ENCODE peak calls at places on chromosomes 13 and 19, in six cellular contexts. One of them, this sample, is unnamed.

GRCh38 chr13:93233997-93234416 is 7.4 kb downstream of the GPC6 start:
- DNase-seq in breast epithelium: no peak
- DNase-seq in stomach: no peak
- DNase-seq in spleen: no peak
- DNase-seq in transverse colon: no peak
- DNase-seq in GM12891: no peak
- DNase-seq in this sample: no peak

GRCh38 chr19:7545295-7545694 is 9.8 kb downstream of the PNPLA6 start:
- DNase-seq in breast epithelium: no peak
- DNase-seq in stomach: no peak
- DNase-seq in spleen: no peak
- DNase-seq in transverse colon: no peak
- DNase-seq in GM12891: no peak
- DNase-seq in this sample: no peak

GRCh38 chr19:50312967-50313811 is 16.0 kb downstream of the KCNC3 start:
- DNase-seq in breast epithelium: no peak
- DNase-seq in stomach: no peak
- DNase-seq in spleen: no peak
- DNase-seq in transverse colon: no peak
- DNase-seq in GM12891: no peak
- DNase-seq in this sample: no peak

GRCh38 chr19:49362926-49363264 is 679 bp upstream of the TEAD2 start:
- DNase-seq in breast epithelium: peak; percentile 63
- DNase-seq in stomach: peak; percentile 30
- DNase-seq in spleen: no peak
- DNase-seq in transverse colon: peak; percentile 47
- DNase-seq in GM12891: no peak
- DNase-seq in this sample: peak; percentile 77

GRCh38 chr19:14507704-14508246 is 10.4 kb downstream of the DNAJB1 start:
- DNase-seq in breast epithelium: no peak
- DNase-seq in stomach: no peak
- DNase-seq in spleen: no peak
- DNase-seq in transverse colon: no peak
- DNase-seq in GM12891: no peak
- DNase-seq in this sample: no peak

GRCh38 chr13:79593611-79594275 is 112.8 kb downstream of the NDFIP2 start:
- DNase-seq in breast epithelium: no peak
- DNase-seq in stomach: no peak
- DNase-seq in spleen: no peak
- DNase-seq in transverse colon: no peak
- DNase-seq in GM12891: no peak
- DNase-seq in this sample: no peak

GRCh38 chr13:108463365-108463764 is 166.0 kb upstream of the MYO16 start:
- DNase-seq in breast epithelium: no peak
- DNase-seq in stomach: no peak
- DNase-seq in spleen: no peak
- DNase-seq in transverse colon: no peak
- DNase-seq in GM12891: no peak
- DNase-seq in this sample: no peak

GRCh38 chr19:14940266-14940665 is 1.0 kb upstream of the OR7C2 start:
- DNase-seq in breast epithelium: no peak
- DNase-seq in stomach: no peak
- DNase-seq in spleen: no peak
- DNase-seq in transverse colon: no peak
- DNase-seq in GM12891: no peak
- DNase-seq in this sample: no peak

GRCh38 chr19:55257461-55258411 is 1.1 kb downstream of the PPP6R1 start:
- DNase-seq in breast epithelium: no peak
- DNase-seq in stomach: no peak
- DNase-seq in spleen: peak; percentile 83
- DNase-seq in transverse colon: no peak
- DNase-seq in GM12891: no peak
- DNase-seq in this sample: no peak

GRCh38 chr19:30665449-30665848 is 293.3 kb downstream of the ZNF536 start:
- DNase-seq in breast epithelium: no peak
- DNase-seq in stomach: no peak
- DNase-seq in spleen: no peak
- DNase-seq in transverse colon: no peak
- DNase-seq in GM12891: no peak
- DNase-seq in this sample: no peak

GRCh38 chr13:68304287-68304893 is 1074.3 kb upstream of the PCDH9 start:
- DNase-seq in breast epithelium: no peak
- DNase-seq in stomach: no peak
- DNase-seq in spleen: no peak
- DNase-seq in transverse colon: no peak
- DNase-seq in GM12891: peak; percentile 2
- DNase-seq in this sample: no peak

GRCh38 chr13:36879218-36879938 is 40.7 kb downstream of the SMAD9 start:
- DNase-seq in breast epithelium: no peak
- DNase-seq in stomach: no peak
- DNase-seq in spleen: no peak
- DNase-seq in transverse colon: no peak
- DNase-seq in GM12891: no peak
- DNase-seq in this sample: no peak

GRCh38 chr13:47747901-47748300 is 253.2 kb downstream of the SUCLA2 start:
- DNase-seq in breast epithelium: no peak
- DNase-seq in stomach: no peak
- DNase-seq in spleen: no peak
- DNase-seq in transverse colon: no peak
- DNase-seq in GM12891: no peak
- DNase-seq in this sample: no peak

GRCh38 chr19:35992902-35993765 is 1.9 kb upstream of the SDHAF1 start:
- DNase-seq in breast epithelium: no peak
- DNase-seq in stomach: no peak
- DNase-seq in spleen: no peak
- DNase-seq in transverse colon: no peak
- DNase-seq in GM12891: no peak
- DNase-seq in this sample: no peak

GRCh38 chr13:106566682-106567420 is 1.1 kb downstream of the ARGLU1 start:
- DNase-seq in breast epithelium: peak; percentile 45
- DNase-seq in stomach: peak; percentile 63
- DNase-seq in spleen: peak; percentile 91
- DNase-seq in transverse colon: peak; percentile 69
- DNase-seq in GM12891: peak; percentile 50
- DNase-seq in this sample: no peak

GRCh38 chr13:33937373-33938087 is 119.6 kb downstream of the RFC3 start:
- DNase-seq in breast epithelium: no peak
- DNase-seq in stomach: no peak
- DNase-seq in spleen: no peak
- DNase-seq in transverse colon: no peak
- DNase-seq in GM12891: no peak
- DNase-seq in this sample: no peak

GRCh38 chr13:23505007-23505406 is 65.2 kb upstream of the TNFRSF19 start:
- DNase-seq in breast epithelium: no peak
- DNase-seq in stomach: no peak
- DNase-seq in spleen: no peak
- DNase-seq in transverse colon: no peak
- DNase-seq in GM12891: no peak
- DNase-seq in this sample: no peak

GRCh38 chr19:35328851-35329285 is at the start of gene CD22:
- DNase-seq in breast epithelium: no peak
- DNase-seq in stomach: no peak
- DNase-seq in spleen: peak; percentile 87
- DNase-seq in transverse colon: no peak
- DNase-seq in GM12891: no peak
- DNase-seq in this sample: no peak

GRCh38 chr13:89457977-89458376 is 1786.8 kb downstream of the SLITRK5 start:
- DNase-seq in breast epithelium: no peak
- DNase-seq in stomach: no peak
- DNase-seq in spleen: no peak
- DNase-seq in transverse colon: no peak
- DNase-seq in GM12891: no peak
- DNase-seq in this sample: no peak

GRCh38 chr13:22357132-22357531 is 686.3 kb downstream of the FGF9 start:
- DNase-seq in breast epithelium: no peak
- DNase-seq in stomach: no peak
- DNase-seq in spleen: no peak
- DNase-seq in transverse colon: no peak
- DNase-seq in GM12891: no peak
- DNase-seq in this sample: no peak

DNA sequence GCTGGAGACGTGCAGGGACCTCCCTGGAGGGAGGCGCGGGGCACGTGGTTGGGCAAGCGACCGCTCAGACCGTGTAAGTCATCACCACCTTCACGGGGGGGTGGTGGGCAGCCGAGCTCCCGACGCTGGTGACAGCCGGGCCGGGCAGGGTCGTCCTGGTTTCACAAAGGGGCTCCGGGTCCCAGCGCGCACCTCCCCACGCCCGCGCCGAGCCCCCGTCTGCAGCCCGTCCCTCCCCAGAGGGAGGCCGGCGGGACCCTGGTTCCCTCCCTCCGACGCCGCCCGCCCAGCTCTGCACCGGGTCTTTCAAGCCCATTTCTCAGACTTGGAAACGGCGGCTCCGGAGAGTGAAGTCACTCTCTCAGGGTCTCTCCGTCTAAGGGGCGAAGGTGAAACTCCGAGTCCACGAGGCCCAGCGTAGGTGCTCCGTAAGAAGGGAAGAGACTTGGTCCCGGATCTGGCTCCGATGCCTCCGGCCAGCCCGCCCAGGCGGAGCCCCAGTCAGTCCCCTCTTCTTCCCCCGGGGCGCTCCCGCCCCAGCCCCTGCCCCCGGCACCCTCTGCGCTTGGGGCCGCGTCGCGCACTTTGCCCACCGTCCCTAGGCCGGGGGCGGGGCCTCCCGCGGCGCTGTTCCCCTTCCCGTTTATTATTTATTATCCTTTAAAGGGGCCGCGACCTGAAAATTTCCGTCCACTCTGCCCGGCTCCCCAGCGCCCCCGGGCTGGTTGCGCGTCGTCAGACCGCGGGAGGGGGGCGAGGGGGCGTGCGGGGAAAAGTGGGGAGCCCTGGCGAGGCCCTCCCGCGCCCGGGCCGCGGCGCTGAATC is 536 bp upstream of the ARID3A start:
- DNase-seq in breast epithelium: peak; percentile 72
- DNase-seq in stomach: peak; percentile 80
- DNase-seq in spleen: peak; percentile 94
- DNase-seq in transverse colon: peak; percentile 80
- DNase-seq in GM12891: no peak
- DNase-seq in this sample: peak; percentile 94
- TF ChIP-seq POLR2A in breast epithelium: no peak
- TF ChIP-seq POLR2A in stomach: no peak
- TF ChIP-seq POLR2A in spleen: no peak
- TF ChIP-seq POLR2A in transverse colon: no peak
- TF ChIP-seq POLR2A in GM12891: no peak
- TF ChIP-seq POLR2A in this sample: no peak

GRCh38 chr19:4602173-4602788 is 37.0 kb upstream of the TNFAIP8L1 start:
- DNase-seq in breast epithelium: no peak
- DNase-seq in stomach: no peak
- DNase-seq in spleen: no peak
- DNase-seq in transverse colon: no peak
- DNase-seq in GM12891: no peak
- DNase-seq in this sample: no peak

GRCh38 chr19:4606921-4607678 is 32.2 kb upstream of the TNFAIP8L1 start:
- DNase-seq in breast epithelium: no peak
- DNase-seq in stomach: no peak
- DNase-seq in spleen: peak; percentile 73
- DNase-seq in transverse colon: no peak
- DNase-seq in GM12891: no peak
- DNase-seq in this sample: no peak

GRCh38 chr19:4606181-4606580 is 33.1 kb upstream of the TNFAIP8L1 start:
- DNase-seq in breast epithelium: no peak
- DNase-seq in stomach: no peak
- DNase-seq in spleen: no peak
- DNase-seq in transverse colon: no peak
- DNase-seq in GM12891: no peak
- DNase-seq in this sample: no peak

GRCh38 chr19:4602915-4603314 is 36.4 kb upstream of the TNFAIP8L1 start:
- DNase-seq in breast epithelium: no peak
- DNase-seq in stomach: no peak
- DNase-seq in spleen: no peak
- DNase-seq in transverse colon: no peak
- DNase-seq in GM12891: no peak
- DNase-seq in this sample: no peak

DNA sequence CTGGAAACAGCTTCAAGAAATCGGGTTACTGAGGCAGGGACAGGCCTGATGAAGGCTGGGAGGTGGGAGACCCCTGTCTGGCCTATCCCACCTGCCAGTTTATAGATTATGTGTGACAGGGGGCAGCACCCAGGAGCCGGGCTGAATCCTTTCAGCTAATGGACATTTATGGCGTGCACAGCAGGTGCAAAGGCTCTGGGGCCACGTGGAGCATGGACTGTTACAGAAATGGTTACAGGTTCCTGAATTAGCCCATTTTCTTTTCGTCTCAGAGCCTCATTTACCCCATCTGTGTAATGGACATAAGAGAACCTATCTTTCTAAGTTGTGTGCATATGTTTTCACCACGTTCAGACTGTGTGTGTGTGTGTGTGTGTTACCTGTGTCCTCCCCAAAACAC is 34.4 kb upstream of the TNFAIP8L1 start:
- DNase-seq in breast epithelium: no peak
- DNase-seq in stomach: no peak
- DNase-seq in spleen: no peak
- DNase-seq in transverse colon: no peak
- DNase-seq in GM12891: no peak
- DNase-seq in this sample: no peak
- TF ChIP-seq POLR2AphosphoS5 in breast epithelium: no peak
- TF ChIP-seq POLR2AphosphoS5 in stomach: no peak
- TF ChIP-seq POLR2AphosphoS5 in spleen: no peak
- TF ChIP-seq POLR2AphosphoS5 in transverse colon: no peak
- TF ChIP-seq POLR2AphosphoS5 in GM12891: no peak
- TF ChIP-seq POLR2AphosphoS5 in this sample: no peak

GRCh38 chr19:11528551-11529341 is at the start of gene ECSIT:
- DNase-seq in breast epithelium: peak; percentile 98
- DNase-seq in stomach: peak; percentile 99
- DNase-seq in spleen: peak; percentile 97
- DNase-seq in transverse colon: peak; percentile 98
- DNase-seq in GM12891: peak; percentile 95
- DNase-seq in this sample: peak; percentile 98
- TF ChIP-seq POLR2A in breast epithelium: peak; percentile 34
- TF ChIP-seq POLR2A in stomach: no peak
- TF ChIP-seq POLR2A in spleen: no peak
- TF ChIP-seq POLR2A in transverse colon: peak; percentile 42
- TF ChIP-seq POLR2A in GM12891: peak; percentile 38
- TF ChIP-seq POLR2A in this sample: no peak

DNA sequence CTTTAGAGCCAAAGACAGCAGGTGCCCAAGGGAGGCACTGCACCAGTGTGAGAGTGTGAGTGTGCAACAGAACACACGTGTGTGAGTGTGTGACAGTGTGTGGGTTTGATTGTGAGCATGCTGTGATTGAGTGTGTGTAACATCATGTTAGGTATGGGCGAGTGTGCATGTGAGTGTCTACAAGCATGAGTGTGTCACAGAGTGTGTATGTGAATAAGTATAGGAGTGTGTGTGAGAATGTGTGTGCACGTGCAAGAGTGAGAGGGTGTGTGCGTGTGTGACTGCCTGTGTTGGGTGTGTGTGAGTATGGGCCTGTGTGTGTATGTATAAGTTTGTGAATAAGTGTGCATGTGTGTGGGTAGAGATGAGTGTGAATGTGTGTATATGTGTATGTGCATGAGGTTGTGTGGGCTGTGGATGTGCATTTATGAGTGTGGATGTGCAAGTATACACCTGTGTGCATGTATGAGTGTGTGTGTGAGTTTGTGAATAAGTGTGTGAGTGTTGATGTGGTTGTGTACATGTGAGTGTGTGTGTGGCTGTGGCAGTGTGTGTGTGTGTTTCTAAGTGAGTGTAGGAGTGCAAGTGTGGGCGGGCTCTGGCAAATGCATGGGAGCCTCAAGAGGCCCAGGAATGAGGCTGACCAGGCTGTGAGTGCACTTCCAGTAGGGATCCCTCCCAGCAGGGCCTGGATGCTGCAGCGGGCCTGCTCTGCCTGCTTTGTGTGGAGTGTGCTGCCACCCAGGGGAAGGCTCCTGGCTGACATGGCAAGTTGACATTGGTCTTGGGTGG is 198.4 kb downstream of the COL4A1 start:
- DNase-seq in breast epithelium: peak; percentile 74
- DNase-seq in stomach: peak; percentile 76
- DNase-seq in spleen: no peak
- DNase-seq in transverse colon: peak; percentile 59
- DNase-seq in GM12891: no peak
- DNase-seq in this sample: peak; percentile 87
- TF ChIP-seq POLR2AphosphoS5 in breast epithelium: peak; percentile 35
- TF ChIP-seq POLR2AphosphoS5 in stomach: peak; percentile 70
- TF ChIP-seq POLR2AphosphoS5 in spleen: no peak
- TF ChIP-seq POLR2AphosphoS5 in transverse colon: peak; percentile 15
- TF ChIP-seq POLR2AphosphoS5 in GM12891: no peak
- TF ChIP-seq POLR2AphosphoS5 in this sample: no peak